ENCODE peak calls at places on chromosome 12, in ten cellular contexts. C, Z, F, U, A, E, S, H, X and Q are unnamed samples.

GRCh38 chr12:92606956-92607355 is 95.8 kb upstream of the PLEKHG7 start:
- DNase-seq in C (no peak), Z (no peak), F (no peak), U (no peak), A (no peak), E (no peak), S (no peak), H (no peak), X (no peak), Q (no peak)

GRCh38 chr12:12716151-12716844 is 870 bp upstream of the CDKN1B start:
- DNase-seq in C (no peak), Z (no peak), F (no peak), U (no peak), A (no peak), E (no peak), S (peak; percentile 51), H (no peak), X (peak; percentile 48), Q (peak; percentile 49)

GRCh38 chr12:40010899-40011774 is 94.7 kb downstream of the SLC2A13 start:
- DNase-seq in C (peak; percentile 54), Z (no peak), F (peak; percentile 73), U (peak; percentile 14), A (no peak), E (no peak), S (peak; percentile 68), H (peak; percentile 5), X (peak; percentile 82), Q (peak; percentile 67)

GRCh38 chr12:107133462-107133861 is 40.1 kb upstream of the CRY1 start:
- DNase-seq in C (no peak), Z (no peak), F (peak; percentile 22), U (no peak), A (no peak), E (no peak), S (peak; percentile 31), H (no peak), X (no peak), Q (no peak)

GRCh38 chr12:88706286-88706685 is 126.0 kb upstream of the KITLG start:
- DNase-seq in C (no peak), Z (no peak), F (no peak), U (no peak), A (no peak), E (no peak), S (peak; percentile 14), H (no peak), X (no peak), Q (no peak)

GRCh38 chr12:69024907-69025306 is 91.9 kb upstream of the CPM start:
- DNase-seq in C (no peak), Z (no peak), F (no peak), U (no peak), A (no peak), E (no peak), S (peak; percentile 79), H (no peak), X (no peak), Q (peak; percentile 49)

GRCh38 chr12:95258146-95258545 is 40.5 kb downstream of the VEZT start:
- DNase-seq in C (no peak), Z (no peak), F (no peak), U (no peak), A (no peak), E (no peak), S (peak; percentile 70), H (no peak), X (no peak), Q (peak; percentile 47)

GRCh38 chr12:82625523-82625922 is 61.2 kb upstream of the TMTC2 start:
- DNase-seq in C (no peak), Z (no peak), F (no peak), U (peak; percentile 28), A (no peak), E (no peak), S (no peak), H (no peak), X (no peak), Q (no peak)

GRCh38 chr12:42162198-42162597 is 17.5 kb upstream of the GXYLT1 start:
- DNase-seq in C (no peak), Z (no peak), F (peak; percentile 56), U (no peak), A (no peak), E (no peak), S (peak; percentile 66), H (no peak), X (no peak), Q (peak; percentile 77)

GRCh38 chr12:131438874-131439273 is 272.0 kb upstream of the SFSWAP start:
- DNase-seq in C (no peak), Z (no peak), F (no peak), U (no peak), A (no peak), E (no peak), S (no peak), H (no peak), X (no peak), Q (no peak)

GRCh38 chr12:115146453-115146852 is 462.5 kb upstream of the TBX3 start:
- DNase-seq in C (no peak), Z (no peak), F (no peak), U (no peak), A (no peak), E (no peak), S (no peak), H (no peak), X (no peak), Q (no peak)